ENCODE peak calls at places on chromosomes 5 and 9, in eight cellular contexts. One of them, this sample, is unnamed.

GRCh38 chr9:123834218-123834906 is 95.6 kb downstream of the DENND1A start:
- DNase-seq in OCI-LY7: no peak
- DNase-seq in caudate nucleus: no peak
- DNase-seq in psoas muscle: no peak
- DNase-seq in lower lobe of right lung: no peak
- DNase-seq in upper lobe of right lung: no peak
- DNase-seq in fibroblast of lung: peak
- DNase-seq in heart left ventricle: no peak
- DNase-seq in this sample: no peak

GRCh38 chr5:132840896-132841818 is 10.7 kb upstream of the SHROOM1 start:
- DNase-seq in OCI-LY7: no peak
- DNase-seq in caudate nucleus: no peak
- DNase-seq in psoas muscle: no peak
- DNase-seq in lower lobe of right lung: peak
- DNase-seq in upper lobe of right lung: peak
- DNase-seq in fibroblast of lung: peak
- DNase-seq in heart left ventricle: no peak
- DNase-seq in this sample: no peak

GRCh38 chr9:98541684-98542230 is 167.0 kb downstream of the GABBR2 start:
- DNase-seq in OCI-LY7: no peak
- DNase-seq in caudate nucleus: no peak
- DNase-seq in psoas muscle: no peak
- DNase-seq in lower lobe of right lung: no peak
- DNase-seq in upper lobe of right lung: no peak
- DNase-seq in fibroblast of lung: no peak
- DNase-seq in heart left ventricle: no peak
- DNase-seq in this sample: no peak

GRCh38 chr5:77390222-77390621 is 101.9 kb downstream of the WDR41 start:
- DNase-seq in OCI-LY7: no peak
- DNase-seq in caudate nucleus: no peak
- DNase-seq in psoas muscle: no peak
- DNase-seq in lower lobe of right lung: no peak
- DNase-seq in upper lobe of right lung: no peak
- DNase-seq in fibroblast of lung: no peak
- DNase-seq in heart left ventricle: no peak
- DNase-seq in this sample: no peak

GRCh38 chr5:43855418-43855817 is 252.4 kb downstream of the NNT start:
- DNase-seq in OCI-LY7: no peak
- DNase-seq in caudate nucleus: no peak
- DNase-seq in psoas muscle: no peak
- DNase-seq in lower lobe of right lung: no peak
- DNase-seq in upper lobe of right lung: no peak
- DNase-seq in fibroblast of lung: peak
- DNase-seq in heart left ventricle: no peak
- DNase-seq in this sample: no peak

GRCh38 chr5:35803221-35803651 is 53.5 kb upstream of the IL7R start:
- DNase-seq in OCI-LY7: peak
- DNase-seq in caudate nucleus: no peak
- DNase-seq in psoas muscle: no peak
- DNase-seq in lower lobe of right lung: no peak
- DNase-seq in upper lobe of right lung: no peak
- DNase-seq in fibroblast of lung: peak
- DNase-seq in heart left ventricle: peak
- DNase-seq in this sample: no peak

GRCh38 chr5:96493189-96493790 is 60.2 kb upstream of the PCSK1 start:
- DNase-seq in OCI-LY7: no peak
- DNase-seq in caudate nucleus: no peak
- DNase-seq in psoas muscle: no peak
- DNase-seq in lower lobe of right lung: no peak
- DNase-seq in upper lobe of right lung: no peak
- DNase-seq in fibroblast of lung: no peak
- DNase-seq in heart left ventricle: no peak
- DNase-seq in this sample: no peak

GRCh38 chr9:99732715-99733114 is 89.0 kb upstream of the NR4A3 start:
- DNase-seq in OCI-LY7: no peak
- DNase-seq in caudate nucleus: no peak
- DNase-seq in psoas muscle: no peak
- DNase-seq in lower lobe of right lung: no peak
- DNase-seq in upper lobe of right lung: no peak
- DNase-seq in fibroblast of lung: peak
- DNase-seq in heart left ventricle: no peak
- DNase-seq in this sample: no peak

GRCh38 chr5:33319151-33319550 is 121.6 kb upstream of the TARS1 start:
- DNase-seq in OCI-LY7: no peak
- DNase-seq in caudate nucleus: no peak
- DNase-seq in psoas muscle: no peak
- DNase-seq in lower lobe of right lung: no peak
- DNase-seq in upper lobe of right lung: no peak
- DNase-seq in fibroblast of lung: no peak
- DNase-seq in heart left ventricle: no peak
- DNase-seq in this sample: no peak

GRCh38 chr5:33315170-33315569 is 125.6 kb upstream of the TARS1 start:
- DNase-seq in OCI-LY7: no peak
- DNase-seq in caudate nucleus: no peak
- DNase-seq in psoas muscle: no peak
- DNase-seq in lower lobe of right lung: no peak
- DNase-seq in upper lobe of right lung: no peak
- DNase-seq in fibroblast of lung: peak
- DNase-seq in heart left ventricle: no peak
- DNase-seq in this sample: no peak

GRCh38 chr5:33319841-33320240 is 120.9 kb upstream of the TARS1 start:
- DNase-seq in OCI-LY7: peak
- DNase-seq in caudate nucleus: no peak
- DNase-seq in psoas muscle: no peak
- DNase-seq in lower lobe of right lung: no peak
- DNase-seq in upper lobe of right lung: no peak
- DNase-seq in fibroblast of lung: no peak
- DNase-seq in heart left ventricle: no peak
- DNase-seq in this sample: no peak

GRCh38 chr5:33316773-33317172 is 124.0 kb upstream of the TARS1 start:
- DNase-seq in OCI-LY7: no peak
- DNase-seq in caudate nucleus: no peak
- DNase-seq in psoas muscle: no peak
- DNase-seq in lower lobe of right lung: no peak
- DNase-seq in upper lobe of right lung: no peak
- DNase-seq in fibroblast of lung: peak
- DNase-seq in heart left ventricle: no peak
- DNase-seq in this sample: no peak

DNA sequence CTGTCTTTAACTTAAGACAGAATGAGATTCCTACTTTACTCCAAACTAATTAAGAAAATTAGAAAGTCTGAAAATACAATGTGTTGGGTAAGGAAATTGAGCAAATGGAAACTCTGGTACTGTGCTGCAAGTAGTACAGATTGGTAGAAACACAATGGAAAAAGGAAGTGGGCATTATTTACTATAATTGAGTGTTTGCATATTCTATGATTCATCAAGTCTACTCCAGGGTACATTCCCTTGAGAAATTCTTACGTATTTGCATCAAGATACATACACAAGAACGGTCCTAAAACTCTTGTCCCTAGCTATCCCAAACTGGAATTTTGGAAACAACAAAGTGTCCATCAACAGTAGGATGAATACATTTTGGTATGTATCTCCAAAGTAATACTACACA is 123.5 kb upstream of the TARS1 start:
- DNase-seq in OCI-LY7: no peak
- DNase-seq in caudate nucleus: no peak
- DNase-seq in psoas muscle: no peak
- DNase-seq in lower lobe of right lung: no peak
- DNase-seq in upper lobe of right lung: no peak
- DNase-seq in fibroblast of lung: peak
- DNase-seq in heart left ventricle: no peak
- DNase-seq in this sample: no peak
- H3K27ac ChIP-seq in OCI-LY7: no peak
- H3K27ac ChIP-seq in caudate nucleus: no peak
- H3K27ac ChIP-seq in psoas muscle: no peak
- H3K27ac ChIP-seq in lower lobe of right lung: no peak
- H3K27ac ChIP-seq in upper lobe of right lung: no peak
- H3K27ac ChIP-seq in fibroblast of lung: no peak
- H3K27ac ChIP-seq in heart left ventricle: no peak
- H3K27ac ChIP-seq in this sample: no peak

DNA sequence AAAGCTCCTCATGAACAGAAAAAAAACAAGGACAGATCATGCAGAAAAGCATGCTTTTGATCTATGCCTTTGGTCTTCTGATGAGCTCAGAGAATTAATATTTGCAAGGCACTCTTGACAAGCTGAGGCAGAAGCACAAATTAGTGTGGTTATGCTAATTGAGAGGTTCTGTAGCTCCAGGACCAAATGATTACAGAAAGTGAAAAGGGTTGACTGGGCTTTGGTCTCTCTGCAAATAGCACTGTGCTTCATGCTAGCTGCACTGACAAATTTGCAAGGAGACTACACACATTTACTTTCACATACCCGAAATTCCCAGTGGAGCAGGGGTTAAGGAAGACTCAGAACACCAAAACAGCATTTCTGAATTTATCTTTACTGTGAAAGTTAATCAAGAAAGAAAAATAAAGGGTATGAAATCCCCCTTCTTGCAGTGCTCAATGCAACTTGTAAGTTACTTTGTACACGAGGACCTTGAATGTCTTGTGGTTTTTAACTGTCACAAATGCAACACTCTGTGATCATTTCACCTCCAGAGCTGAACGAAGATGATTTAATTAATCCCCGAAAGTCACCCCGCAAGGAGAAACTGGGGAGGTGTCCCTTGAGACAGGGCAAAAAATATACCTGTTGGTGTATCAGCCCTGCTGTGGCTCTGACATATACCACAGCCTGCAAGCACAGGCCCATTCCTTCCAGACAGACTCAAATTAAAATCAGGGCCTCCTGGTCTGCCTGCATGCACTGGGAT is 11.9 kb downstream of the RAPGEF1 start:
- DNase-seq in OCI-LY7: peak
- DNase-seq in caudate nucleus: no peak
- DNase-seq in psoas muscle: no peak
- DNase-seq in lower lobe of right lung: no peak
- DNase-seq in upper lobe of right lung: no peak
- DNase-seq in fibroblast of lung: no peak
- DNase-seq in heart left ventricle: no peak
- DNase-seq in this sample: peak
- H3K27ac ChIP-seq in OCI-LY7: peak
- H3K27ac ChIP-seq in caudate nucleus: peak
- H3K27ac ChIP-seq in psoas muscle: peak
- H3K27ac ChIP-seq in lower lobe of right lung: peak
- H3K27ac ChIP-seq in upper lobe of right lung: peak
- H3K27ac ChIP-seq in fibroblast of lung: no peak
- H3K27ac ChIP-seq in heart left ventricle: no peak
- H3K27ac ChIP-seq in this sample: peak

GRCh38 chr9:2465516-2465915 is 156.1 kb upstream of the VLDLR start:
- DNase-seq in OCI-LY7: no peak
- DNase-seq in caudate nucleus: no peak
- DNase-seq in psoas muscle: no peak
- DNase-seq in lower lobe of right lung: no peak
- DNase-seq in upper lobe of right lung: no peak
- DNase-seq in fibroblast of lung: no peak
- DNase-seq in heart left ventricle: no peak
- DNase-seq in this sample: no peak

GRCh38 chr9:2464624-2465023 is 157.0 kb upstream of the VLDLR start:
- DNase-seq in OCI-LY7: no peak
- DNase-seq in caudate nucleus: no peak
- DNase-seq in psoas muscle: no peak
- DNase-seq in lower lobe of right lung: no peak
- DNase-seq in upper lobe of right lung: no peak
- DNase-seq in fibroblast of lung: no peak
- DNase-seq in heart left ventricle: no peak
- DNase-seq in this sample: no peak

GRCh38 chr9:2466703-2467102 is 154.9 kb upstream of the VLDLR start:
- DNase-seq in OCI-LY7: no peak
- DNase-seq in caudate nucleus: no peak
- DNase-seq in psoas muscle: no peak
- DNase-seq in lower lobe of right lung: no peak
- DNase-seq in upper lobe of right lung: no peak
- DNase-seq in fibroblast of lung: no peak
- DNase-seq in heart left ventricle: no peak
- DNase-seq in this sample: no peak

GRCh38 chr9:2469681-2470141 is 151.9 kb upstream of the VLDLR start:
- DNase-seq in OCI-LY7: peak
- DNase-seq in caudate nucleus: no peak
- DNase-seq in psoas muscle: no peak
- DNase-seq in lower lobe of right lung: peak
- DNase-seq in upper lobe of right lung: no peak
- DNase-seq in fibroblast of lung: peak
- DNase-seq in heart left ventricle: peak
- DNase-seq in this sample: peak

DNA sequence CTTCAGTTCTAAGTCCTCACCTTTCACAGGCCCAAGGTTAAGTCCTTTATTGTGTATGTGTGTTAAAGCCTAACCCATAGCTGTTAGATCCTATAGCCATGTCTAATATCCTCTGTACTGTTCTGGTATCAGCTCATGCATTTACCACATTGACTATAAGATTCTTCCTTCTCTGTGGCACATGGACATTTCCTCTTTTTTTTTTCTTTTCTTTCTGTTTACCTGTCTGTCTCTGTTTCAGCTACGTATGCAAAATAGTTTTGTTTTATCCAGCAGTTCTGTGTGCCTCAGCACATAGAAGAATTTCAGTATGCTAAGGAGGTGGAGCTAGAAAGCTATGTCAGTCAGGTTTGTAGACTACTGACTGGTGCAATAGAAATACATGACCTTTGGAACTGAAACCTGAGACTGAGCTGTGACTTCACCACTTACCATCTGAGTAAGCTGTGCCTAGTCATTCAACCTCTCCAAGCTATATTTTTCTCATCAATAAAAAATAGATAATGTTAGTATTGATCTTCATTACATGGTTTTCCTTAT is 155.6 kb upstream of the VLDLR start:
- DNase-seq in OCI-LY7: no peak
- DNase-seq in caudate nucleus: no peak
- DNase-seq in psoas muscle: no peak
- DNase-seq in lower lobe of right lung: no peak
- DNase-seq in upper lobe of right lung: no peak
- DNase-seq in fibroblast of lung: peak
- DNase-seq in heart left ventricle: no peak
- DNase-seq in this sample: peak
- H3K27ac ChIP-seq in OCI-LY7: no peak
- H3K27ac ChIP-seq in caudate nucleus: no peak
- H3K27ac ChIP-seq in psoas muscle: no peak
- H3K27ac ChIP-seq in lower lobe of right lung: no peak
- H3K27ac ChIP-seq in upper lobe of right lung: no peak
- H3K27ac ChIP-seq in fibroblast of lung: no peak
- H3K27ac ChIP-seq in heart left ventricle: no peak
- H3K27ac ChIP-seq in this sample: no peak

GRCh38 chr5:40603378-40603777 is 76.3 kb upstream of the PTGER4 start:
- DNase-seq in OCI-LY7: no peak
- DNase-seq in caudate nucleus: no peak
- DNase-seq in psoas muscle: no peak
- DNase-seq in lower lobe of right lung: no peak
- DNase-seq in upper lobe of right lung: no peak
- DNase-seq in fibroblast of lung: no peak
- DNase-seq in heart left ventricle: no peak
- DNase-seq in this sample: peak

GRCh38 chr5:40601198-40601868 is 78.4 kb upstream of the PTGER4 start:
- DNase-seq in OCI-LY7: peak
- DNase-seq in caudate nucleus: no peak
- DNase-seq in psoas muscle: no peak
- DNase-seq in lower lobe of right lung: no peak
- DNase-seq in upper lobe of right lung: no peak
- DNase-seq in fibroblast of lung: no peak
- DNase-seq in heart left ventricle: no peak
- DNase-seq in this sample: peak

GRCh38 chr5:40607202-40607601 is 72.5 kb upstream of the PTGER4 start:
- DNase-seq in OCI-LY7: no peak
- DNase-seq in caudate nucleus: no peak
- DNase-seq in psoas muscle: no peak
- DNase-seq in lower lobe of right lung: no peak
- DNase-seq in upper lobe of right lung: no peak
- DNase-seq in fibroblast of lung: no peak
- DNase-seq in heart left ventricle: no peak
- DNase-seq in this sample: no peak

GRCh38 chr5:40605295-40605958 is 74.3 kb upstream of the PTGER4 start:
- DNase-seq in OCI-LY7: peak
- DNase-seq in caudate nucleus: no peak
- DNase-seq in psoas muscle: no peak
- DNase-seq in lower lobe of right lung: no peak
- DNase-seq in upper lobe of right lung: no peak
- DNase-seq in fibroblast of lung: no peak
- DNase-seq in heart left ventricle: no peak
- DNase-seq in this sample: no peak

GRCh38 chr5:40606077-40606765 is 73.5 kb upstream of the PTGER4 start:
- DNase-seq in OCI-LY7: no peak
- DNase-seq in caudate nucleus: no peak
- DNase-seq in psoas muscle: no peak
- DNase-seq in lower lobe of right lung: peak
- DNase-seq in upper lobe of right lung: peak
- DNase-seq in fibroblast of lung: no peak
- DNase-seq in heart left ventricle: no peak
- DNase-seq in this sample: no peak
- H3K27ac ChIP-seq in OCI-LY7: peak
- H3K27ac ChIP-seq in caudate nucleus: no peak
- H3K27ac ChIP-seq in psoas muscle: no peak
- H3K27ac ChIP-seq in lower lobe of right lung: peak
- H3K27ac ChIP-seq in upper lobe of right lung: no peak
- H3K27ac ChIP-seq in fibroblast of lung: no peak
- H3K27ac ChIP-seq in heart left ventricle: peak
- H3K27ac ChIP-seq in this sample: no peak